ENCODE peak calls at places on chromosomes 2 and 18, in eight cellular contexts. J is Panc1, Y is transverse colon, O is endothelial cell of umbilical vein, N is HepG2, I is stomach, M is sigmoid colon, R is esophagus muscularis mucosa. D is an unnamed sample.

GRCh38 chr18:54247488-54248175 is 21.7 kb upstream of the POLI start:
- DNase-seq in O (no peak), Y (no peak), M (no peak), J (no peak), N (no peak), R (no peak), I (no peak), D (no peak)

GRCh38 chr2:39144411-39144810 is 23.6 kb upstream of the SOS1 start:
- DNase-seq in M (no peak), N (no peak), O (no peak), Y (no peak), I (no peak), R (no peak), J (no peak), D (no peak)

GRCh38 chr2:39128919-39129391 is 8.1 kb upstream of the SOS1 start:
- DNase-seq in J (no peak), Y (peak), R (no peak), O (no peak), I (no peak), M (no peak), N (peak), D (no peak)

GRCh38 chr18:46297621-46298020 is 193.4 kb downstream of the HAUS1 start:
- DNase-seq in J (no peak), R (no peak), I (no peak), N (no peak), Y (no peak), M (no peak), O (no peak), D (no peak)

GRCh38 chr2:871926-872680 is 78.5 kb upstream of the SNTG2 start:
- DNase-seq in I (peak), O (no peak), R (no peak), N (no peak), M (no peak), Y (no peak), J (no peak), D (no peak)

GRCh38 chr2:173077506-173078177 is 2.0 kb downstream of the MAP3K20 start:
- DNase-seq in R (no peak), J (no peak), O (peak), M (no peak), N (no peak), I (no peak), Y (no peak), D (no peak)

GRCh38 chr2:18384242-18384641 is 176.2 kb downstream of the RDH14 start:
- DNase-seq in N (no peak), R (no peak), O (no peak), Y (no peak), J (no peak), M (no peak), I (no peak), D (no peak)

GRCh38 chr2:100041946-100042345 is 100.4 kb downstream of the AFF3 start:
- DNase-seq in N (no peak), Y (no peak), O (no peak), J (no peak), R (no peak), I (no peak), M (no peak), D (no peak)

GRCh38 chr18:27823053-27823452 is 353.9 kb downstream of the CDH2 start:
- DNase-seq in N (no peak), R (no peak), O (no peak), Y (no peak), I (no peak), M (no peak), J (no peak), D (no peak)

GRCh38 chr2:99754215-99754614 is 264.4 kb upstream of the REV1 start:
- DNase-seq in I (no peak), R (no peak), J (no peak), Y (no peak), N (no peak), M (no peak), O (no peak), D (no peak)

GRCh38 chr2:238847841-238848565 is at the start of gene TWIST2:
- DNase-seq in I (peak), J (no peak), R (peak), O (peak), Y (peak), N (no peak), M (peak), D (no peak)

GRCh38 chr18:67788315-67788714 is 271.8 kb upstream of the DSEL start:
- DNase-seq in J (no peak), M (no peak), O (no peak), I (no peak), R (no peak), N (no peak), Y (no peak), D (no peak)

GRCh38 chr2:26757873-26758789 is 6.0 kb upstream of the SLC35F6 start:
- DNase-seq in R (no peak), I (peak), J (peak), Y (no peak), M (no peak), O (peak), N (peak), D (no peak)

GRCh38 chr2:164554487-164554886 is 66.8 kb downstream of the GRB14 start:
- DNase-seq in I (no peak), M (no peak), O (no peak), Y (no peak), J (no peak), N (peak), R (no peak), D (no peak)

GRCh38 chr2:37698931-37699481 is 27.6 kb upstream of the CDC42EP3 start:
- DNase-seq in J (no peak), R (no peak), O (no peak), N (no peak), M (no peak), I (no peak), Y (no peak), D (no peak)

GRCh38 chr2:190340369-190340768 is 3.0 kb upstream of the INPP1 start:
- DNase-seq in O (no peak), R (no peak), I (no peak), J (no peak), Y (no peak), M (no peak), N (peak), D (no peak)

GRCh38 chr2:101175991-101176390 is 24.8 kb upstream of the TBC1D8 start:
- DNase-seq in J (no peak), Y (no peak), I (no peak), M (no peak), O (no peak), R (no peak), N (peak), D (no peak)

GRCh38 chr2:190149942-190150341 is 87.4 kb upstream of the MSTN start:
- DNase-seq in N (no peak), M (no peak), O (no peak), R (no peak), Y (no peak), J (no peak), I (no peak), D (no peak)

GRCh38 chr2:219441451-219442205 is 7.0 kb downstream of the SPEG start:
- DNase-seq in I (peak), M (peak), O (no peak), Y (peak), J (no peak), N (no peak), R (no peak), D (no peak)

GRCh38 chr18:36905560-36905959 is 76.6 kb downstream of the KIAA1328 start:
- DNase-seq in Y (no peak), M (no peak), O (no peak), I (no peak), R (no peak), N (no peak), J (no peak), D (no peak)

GRCh38 chr2:6806605-6807004 is 59.1 kb downstream of the CMPK2 start:
- DNase-seq in M (no peak), O (no peak), Y (no peak), R (no peak), N (no peak), I (no peak), J (no peak), D (no peak)

GRCh38 chr2:88955607-88956006 is 264.1 kb downstream of the RPIA start:
- DNase-seq in N (no peak), J (no peak), I (no peak), Y (no peak), R (no peak), M (no peak), O (no peak), D (no peak)

GRCh38 chr18:55893948-55894347 is 306.0 kb upstream of the TCF4 start:
- DNase-seq in M (no peak), Y (no peak), J (no peak), O (no peak), N (no peak), I (no peak), R (no peak), D (no peak)

GRCh38 chr2:141524777-141525176 is 606.0 kb downstream of the LRP1B start:
- DNase-seq in N (no peak), M (no peak), I (no peak), R (no peak), O (no peak), J (no peak), Y (no peak), D (no peak)

GRCh38 chr2:147456729-147457128 is 388.1 kb upstream of the ACVR2A start:
- DNase-seq in Y (no peak), J (no peak), N (no peak), O (no peak), I (no peak), M (no peak), R (no peak), D (no peak)

GRCh38 chr2:199424160-199424559 is 33.6 kb downstream of the SATB2 start:
- DNase-seq in O (no peak), J (no peak), N (no peak), I (no peak), M (no peak), R (no peak), Y (no peak), D (no peak)

GRCh38 chr2:133885847-133886246 is 317.6 kb upstream of the NCKAP5 start:
- DNase-seq in N (no peak), R (peak), I (peak), J (no peak), M (no peak), Y (no peak), O (no peak), D (no peak)

GRCh38 chr2:195559431-195559914 is 97.6 kb upstream of the SLC39A10 start:
- DNase-seq in N (no peak), M (no peak), R (no peak), O (no peak), Y (peak), I (no peak), J (no peak), D (no peak)

GRCh38 chr2:181177376-181177775 is 197.0 kb downstream of the UBE2E3 start:
- DNase-seq in O (no peak), Y (no peak), I (no peak), M (no peak), J (no peak), N (no peak), R (no peak), D (no peak)

GRCh38 chr18:42976869-42977268 is 138.6 kb downstream of the RIT2 start:
- DNase-seq in R (no peak), N (no peak), M (no peak), Y (no peak), I (no peak), O (no peak), J (no peak), D (no peak)

GRCh38 chr2:28602751-28603639 is 107.1 kb downstream of the PLB1 start:
- DNase-seq in O (peak), R (no peak), I (no peak), M (no peak), J (no peak), Y (no peak), N (no peak), D (no peak)

GRCh38 chr18:54812885-54813284 is 15.4 kb upstream of the RAB27B start:
- DNase-seq in N (no peak), Y (no peak), I (no peak), M (no peak), R (no peak), O (no peak), J (no peak), D (no peak)

GRCh38 chr2:119478188-119479065 is 45.9 kb downstream of the SCTR start:
- DNase-seq in J (no peak), N (no peak), O (no peak), R (peak), Y (no peak), M (no peak), I (peak), D (peak)

GRCh38 chr2:198499539-198499938 is 695.1 kb downstream of the PLCL1 start:
- DNase-seq in Y (no peak), R (no peak), O (no peak), N (no peak), M (no peak), J (no peak), I (no peak), D (no peak)

GRCh38 chr2:155026646-155027045 is 328.2 kb downstream of the KCNJ3 start:
- DNase-seq in M (no peak), J (no peak), I (no peak), O (no peak), Y (no peak), N (no peak), R (no peak), D (no peak)

GRCh38 chr2:54657664-54658083 is 65.8 kb upstream of the EML6 start:
- DNase-seq in N (peak), M (peak), Y (peak), I (peak), J (peak), O (peak), R (no peak), D (no peak)

GRCh38 chr2:83331810-83332209 is 1127.3 kb downstream of the SUCLG1 start:
- DNase-seq in M (no peak), I (no peak), J (no peak), N (no peak), O (no peak), Y (no peak), R (no peak), D (no peak)

GRCh38 chr2:231709636-231709980 is 1.3 kb downstream of the PTMA start:
- DNase-seq in J (no peak), M (peak), I (peak), R (no peak), N (no peak), Y (peak), O (peak), D (no peak)

GRCh38 chr2:218878941-218879761 is 1.5 kb upstream of the WNT10A start:
- DNase-seq in M (no peak), I (no peak), J (no peak), N (no peak), O (no peak), R (no peak), Y (peak), D (no peak)

GRCh38 chr2:205885492-205886099 is 200.4 kb downstream of the INO80D start:
- DNase-seq in J (peak), N (peak), R (peak), M (peak), Y (peak), I (peak), O (peak), D (no peak)

GRCh38 chr2:237707859-237708398 is 80.5 kb downstream of the LRRFIP1 start:
- DNase-seq in Y (no peak), R (no peak), I (no peak), O (no peak), N (no peak), J (no peak), M (peak), D (peak)
- H3K4me3 ChIP-seq in Y (no peak), R (peak), I (no peak), O (no peak), N (no peak), J (no peak), M (peak), D (no peak)

GRCh38 chr2:127640082-127641072 is 5.6 kb upstream of the GPR17 start:
- DNase-seq in R (no peak), I (no peak), N (peak), Y (no peak), J (no peak), M (no peak), O (no peak), D (no peak)
- TF ChIP-seq CTCF in R (peak), I (no peak), N (peak), Y (no peak), J (no peak), M (peak), O (peak), D (no peak)

GRCh38 chr2:227180286-227180685 is 15.9 kb downstream of the COL4A3 start:
- DNase-seq in I (no peak), M (no peak), R (no peak), N (no peak), Y (no peak), O (no peak), J (no peak), D (no peak)
- TF ChIP-seq POLR2AphosphoS5 in I (no peak), M (no peak), R (no peak), N (no peak), Y (no peak), O (no peak), J (no peak), D (no peak)

DNA sequence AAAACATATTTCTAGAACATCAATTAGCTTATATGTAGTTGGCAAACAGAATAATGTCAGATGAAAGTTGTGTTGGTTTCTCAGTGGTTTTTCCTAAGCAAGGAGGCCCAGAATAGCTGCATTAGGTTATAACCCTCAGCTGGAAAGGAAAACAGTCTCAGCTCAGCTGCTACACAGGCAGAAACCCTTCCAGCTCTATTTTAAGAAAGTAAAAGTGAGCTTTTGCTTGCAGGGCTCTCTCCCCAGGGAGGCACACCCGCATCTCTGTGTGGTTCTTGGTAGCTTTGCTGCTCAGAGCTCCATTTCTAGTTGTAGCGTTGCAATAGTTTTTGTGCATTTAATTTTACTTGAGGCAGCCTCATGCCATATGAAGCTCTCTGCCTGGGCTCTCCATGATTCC is 54.6 kb downstream of the PIKFYVE start:
- DNase-seq in J (no peak), N (no peak), I (no peak), O (no peak), R (no peak), M (no peak), Y (no peak), D (no peak)
- H3K4me3 ChIP-seq in J (no peak), N (no peak), I (no peak), O (no peak), R (no peak), M (no peak), Y (no peak), D (no peak)

DNA sequence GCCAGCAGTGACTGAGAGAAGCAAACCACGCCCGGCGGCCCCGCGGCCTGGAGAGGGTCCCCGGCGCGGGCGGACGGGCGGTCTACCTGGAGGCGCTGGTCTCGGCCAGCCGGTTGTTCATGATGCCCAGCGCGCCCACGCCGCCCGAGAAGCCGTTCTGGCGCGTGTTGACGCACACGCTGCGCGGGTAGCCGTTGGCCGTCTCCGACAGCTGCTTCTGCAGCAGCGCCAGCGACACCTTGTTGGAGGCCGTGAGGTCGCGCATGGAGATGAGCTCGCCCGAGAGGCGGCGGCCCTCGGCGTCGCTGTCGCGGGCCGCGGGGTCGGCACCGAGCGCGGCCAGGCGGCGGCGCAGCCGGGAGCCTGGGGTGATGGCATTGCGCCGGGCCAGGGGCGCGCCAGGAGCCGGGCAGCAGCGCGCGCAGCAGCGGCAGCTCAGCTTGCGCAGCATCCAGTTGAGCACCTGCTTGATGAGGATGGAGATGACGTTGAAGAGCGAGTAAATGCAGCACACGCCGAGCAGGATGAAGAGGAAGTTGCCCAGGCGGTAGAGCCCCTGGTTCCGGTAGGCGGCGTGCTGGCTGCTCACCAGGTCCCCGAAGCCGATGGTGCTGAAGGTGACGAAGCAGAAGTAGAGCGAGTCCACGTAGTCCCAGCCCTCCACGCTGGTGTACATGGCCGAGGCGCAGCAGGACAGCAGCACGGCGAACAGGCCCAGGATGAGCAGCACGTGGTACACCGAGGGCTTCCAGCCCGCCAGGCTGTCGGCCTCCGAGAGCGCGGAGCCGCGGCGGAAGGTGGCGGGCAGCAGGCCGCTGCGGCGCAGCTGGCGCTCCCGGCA is 118.1 kb downstream of the MSH2 start:
- DNase-seq in I (peak), O (peak), Y (peak), R (no peak), N (no peak), M (no peak), J (no peak), D (no peak)
- TF ChIP-seq CTCF in I (no peak), O (peak), Y (no peak), R (no peak), N (no peak), M (no peak), J (peak), D (no peak)

GRCh38 chr2:235021752-235022151 is 69.9 kb downstream of the SH3BP4 start:
- DNase-seq in M (no peak), N (no peak), O (peak), R (no peak), Y (no peak), J (peak), I (no peak), D (no peak)
- TF ChIP-seq POLR2AphosphoS5 in M (no peak), N (no peak), O (peak), R (no peak), Y (no peak), J (peak), I (no peak), D (no peak)